ENCODE peak calls at places on chromosomes 11 and 22, in five cellular contexts. One of them, this sample, is unnamed.

GRCh38 chr22:44839721-44840120 is 87.3 kb downstream of the ARHGAP8 start:
- DNase-seq in HTR-8/SVneo: no peak
- DNase-seq in fibroblast of pulmonary artery: no peak
- DNase-seq in adrenal gland: no peak
- DNase-seq in mammary epithelial cell: no peak
- DNase-seq in this sample: no peak

GRCh38 chr11:69166186-69167115 is 10.7 kb downstream of the SMIM38 start:
- DNase-seq in HTR-8/SVneo: peak; percentile 90
- DNase-seq in fibroblast of pulmonary artery: peak; percentile 75
- DNase-seq in adrenal gland: peak; percentile 42
- DNase-seq in mammary epithelial cell: peak; percentile 83
- DNase-seq in this sample: peak; percentile 74

GRCh38 chr11:34460335-34460734 is 21.6 kb downstream of the CAT start:
- DNase-seq in HTR-8/SVneo: no peak
- DNase-seq in fibroblast of pulmonary artery: no peak
- DNase-seq in adrenal gland: no peak
- DNase-seq in mammary epithelial cell: no peak
- DNase-seq in this sample: no peak

GRCh38 chr11:118212131-118212725 is 12.6 kb downstream of the JAML start:
- DNase-seq in HTR-8/SVneo: no peak
- DNase-seq in fibroblast of pulmonary artery: no peak
- DNase-seq in adrenal gland: no peak
- DNase-seq in mammary epithelial cell: no peak
- DNase-seq in this sample: no peak

GRCh38 chr22:28442951-28443876 is 236.4 kb downstream of the TTC28 start:
- DNase-seq in HTR-8/SVneo: peak; percentile 46
- DNase-seq in fibroblast of pulmonary artery: peak; percentile 82
- DNase-seq in adrenal gland: peak; percentile 75
- DNase-seq in mammary epithelial cell: peak; percentile 44
- DNase-seq in this sample: peak; percentile 80

GRCh38 chr11:6405837-6406236 is 13.1 kb downstream of the APBB1 start:
- DNase-seq in HTR-8/SVneo: no peak
- DNase-seq in fibroblast of pulmonary artery: no peak
- DNase-seq in adrenal gland: no peak
- DNase-seq in mammary epithelial cell: no peak
- DNase-seq in this sample: no peak

GRCh38 chr11:27392715-27393114 is 29.7 kb upstream of the CCDC34 start:
- DNase-seq in HTR-8/SVneo: no peak
- DNase-seq in fibroblast of pulmonary artery: peak; percentile 93
- DNase-seq in adrenal gland: no peak
- DNase-seq in mammary epithelial cell: peak; percentile 56
- DNase-seq in this sample: peak; percentile 96

GRCh38 chr11:41400124-41400523 is 59.3 kb downstream of the LRRC4C start:
- DNase-seq in HTR-8/SVneo: no peak
- DNase-seq in fibroblast of pulmonary artery: no peak
- DNase-seq in adrenal gland: no peak
- DNase-seq in mammary epithelial cell: no peak
- DNase-seq in this sample: no peak

GRCh38 chr22:35352214-35353111 is 28.4 kb upstream of the HMOX1 start:
- DNase-seq in HTR-8/SVneo: no peak
- DNase-seq in fibroblast of pulmonary artery: no peak
- DNase-seq in adrenal gland: peak; percentile 80
- DNase-seq in mammary epithelial cell: no peak
- DNase-seq in this sample: no peak

GRCh38 chr11:132772712-132773545 is 759.4 kb downstream of the OPCML start:
- DNase-seq in HTR-8/SVneo: no peak
- DNase-seq in fibroblast of pulmonary artery: no peak
- DNase-seq in adrenal gland: no peak
- DNase-seq in mammary epithelial cell: no peak
- DNase-seq in this sample: no peak

GRCh38 chr11:11270236-11270775 is 82.7 kb downstream of the CSNK2A3 start:
- DNase-seq in HTR-8/SVneo: no peak
- DNase-seq in fibroblast of pulmonary artery: no peak
- DNase-seq in adrenal gland: no peak
- DNase-seq in mammary epithelial cell: no peak
- DNase-seq in this sample: no peak

GRCh38 chr22:41862530-41863266 is 29.8 kb downstream of the SREBF2 start:
- DNase-seq in HTR-8/SVneo: no peak
- DNase-seq in fibroblast of pulmonary artery: no peak
- DNase-seq in adrenal gland: no peak
- DNase-seq in mammary epithelial cell: no peak
- DNase-seq in this sample: no peak

GRCh38 chr11:65225284-65226102 is 36.3 kb upstream of the POLA2 start:
- DNase-seq in HTR-8/SVneo: no peak
- DNase-seq in fibroblast of pulmonary artery: peak; percentile 66
- DNase-seq in adrenal gland: peak; percentile 74
- DNase-seq in mammary epithelial cell: peak; percentile 77
- DNase-seq in this sample: peak; percentile 68

GRCh38 chr22:17065433-17065832 is 19.4 kb upstream of the IL17RA start:
- DNase-seq in HTR-8/SVneo: no peak
- DNase-seq in fibroblast of pulmonary artery: no peak
- DNase-seq in adrenal gland: peak; percentile 68
- DNase-seq in mammary epithelial cell: no peak
- DNase-seq in this sample: no peak

GRCh38 chr22:20135265-20135664 is 3.7 kb downstream of the ZDHHC8 start:
- DNase-seq in HTR-8/SVneo: no peak
- DNase-seq in fibroblast of pulmonary artery: no peak
- DNase-seq in adrenal gland: no peak
- DNase-seq in mammary epithelial cell: no peak
- DNase-seq in this sample: no peak

GRCh38 chr22:24437820-24438328 is 10.5 kb downstream of the ADORA2A start:
- DNase-seq in HTR-8/SVneo: no peak
- DNase-seq in fibroblast of pulmonary artery: no peak
- DNase-seq in adrenal gland: no peak
- DNase-seq in mammary epithelial cell: peak; percentile 49
- DNase-seq in this sample: peak; percentile 11

GRCh38 chr11:128318856-128319474 is 268.4 kb downstream of the ETS1 start:
- DNase-seq in HTR-8/SVneo: no peak
- DNase-seq in fibroblast of pulmonary artery: no peak
- DNase-seq in adrenal gland: no peak
- DNase-seq in mammary epithelial cell: no peak
- DNase-seq in this sample: no peak

GRCh38 chr22:19688301-19689290 is 25.7 kb upstream of the SEPTIN5 start:
- DNase-seq in HTR-8/SVneo: no peak
- DNase-seq in fibroblast of pulmonary artery: no peak
- DNase-seq in adrenal gland: no peak
- DNase-seq in mammary epithelial cell: no peak
- DNase-seq in this sample: no peak

GRCh38 chr11:119739975-119740374 is 11.0 kb upstream of the NECTIN1 start:
- DNase-seq in HTR-8/SVneo: no peak
- DNase-seq in fibroblast of pulmonary artery: no peak
- DNase-seq in adrenal gland: no peak
- DNase-seq in mammary epithelial cell: no peak
- DNase-seq in this sample: no peak

GRCh38 chr11:29734287-29734686 is 282.5 kb downstream of the KCNA4 start:
- DNase-seq in HTR-8/SVneo: no peak
- DNase-seq in fibroblast of pulmonary artery: peak; percentile 49
- DNase-seq in adrenal gland: no peak
- DNase-seq in mammary epithelial cell: peak; percentile 60
- DNase-seq in this sample: no peak

GRCh38 chr11:12444601-12445000 is 67.2 kb downstream of the PARVA start:
- DNase-seq in HTR-8/SVneo: no peak
- DNase-seq in fibroblast of pulmonary artery: no peak
- DNase-seq in adrenal gland: no peak
- DNase-seq in mammary epithelial cell: no peak
- DNase-seq in this sample: no peak

GRCh38 chr11:81420668-81421550 is 1312.8 kb downstream of the FAM181B start:
- DNase-seq in HTR-8/SVneo: no peak
- DNase-seq in fibroblast of pulmonary artery: no peak
- DNase-seq in adrenal gland: no peak
- DNase-seq in mammary epithelial cell: no peak
- DNase-seq in this sample: no peak

GRCh38 chr11:28231475-28231874 is 123.3 kb downstream of the METTL15 start:
- DNase-seq in HTR-8/SVneo: no peak
- DNase-seq in fibroblast of pulmonary artery: peak; percentile 16
- DNase-seq in adrenal gland: no peak
- DNase-seq in mammary epithelial cell: no peak
- DNase-seq in this sample: peak; percentile 12

GRCh38 chr11:118907749-118908106 is 18.0 kb downstream of the BCL9L start:
- DNase-seq in HTR-8/SVneo: no peak
- DNase-seq in fibroblast of pulmonary artery: no peak
- DNase-seq in adrenal gland: no peak
- DNase-seq in mammary epithelial cell: no peak
- DNase-seq in this sample: no peak

GRCh38 chr11:2944953-2945756 is 15.9 kb upstream of the PHLDA2 start:
- DNase-seq in HTR-8/SVneo: no peak
- DNase-seq in fibroblast of pulmonary artery: peak; percentile 91
- DNase-seq in adrenal gland: peak; percentile 91
- DNase-seq in mammary epithelial cell: peak; percentile 62
- DNase-seq in this sample: peak; percentile 91

This sample was measured in fibroblast of the aortic adventitia.